ENCODE peak calls at places on chromosomes 11 and 22, in nine cellular contexts. U, M, R, Y, P, X, A, D and Q are unnamed samples.
A peak's percentile ranks its signal among the peaks of the same experiment; 100 is the strongest.

GRCh38 chr11:32792948-32793475 is 1.4 kb downstream of the CCDC73 start:
- DNase-seq in U (peak; percentile 9), M (peak; percentile 42), R (peak; percentile 28), Y (peak; percentile 64), P (peak; percentile 60), X (peak; percentile 31), A (peak; percentile 40), D (peak; percentile 27), Q (no peak)

GRCh38 chr11:124882339-124883071 is 15.2 kb downstream of the ROBO4 start:
- DNase-seq in U (no peak), M (no peak), R (peak; percentile 23), Y (peak; percentile 42), P (no peak), X (no peak), A (no peak), D (no peak), Q (no peak)

GRCh38 chr11:97684486-97685439 is 1295.0 kb downstream of the JRKL start:
- DNase-seq in U (no peak), M (no peak), R (peak; percentile 5), Y (no peak), P (no peak), X (no peak), A (no peak), D (no peak), Q (no peak)

GRCh38 chr11:5608778-5609177 is 12.3 kb downstream of the TRIM6 start:
- DNase-seq in U (no peak), M (no peak), R (no peak), Y (no peak), P (no peak), X (no peak), A (no peak), D (peak; percentile 16), Q (no peak)

GRCh38 chr11:19160839-19161238 is 40.9 kb downstream of the CSRP3 start:
- DNase-seq in U (no peak), M (peak; percentile 2), R (no peak), Y (no peak), P (no peak), X (peak; percentile 2), A (no peak), D (no peak), Q (no peak)

GRCh38 chr11:29518389-29519174 is 498.2 kb downstream of the KCNA4 start:
- DNase-seq in U (no peak), M (no peak), R (peak; percentile 11), Y (no peak), P (no peak), X (peak; percentile 26), A (no peak), D (no peak), Q (no peak)

GRCh38 chr11:87361891-87362290 is 324.2 kb downstream of the TMEM135 start:
- DNase-seq in U (no peak), M (no peak), R (no peak), Y (no peak), P (no peak), X (no peak), A (no peak), D (no peak), Q (no peak)

GRCh38 chr11:117315285-117316196 is 515 bp downstream of the BACE1 start:
- DNase-seq in U (no peak), M (no peak), R (no peak), Y (peak; percentile 13), P (no peak), X (peak; percentile 19), A (no peak), D (no peak), Q (no peak)

GRCh38 chr22:17929909-17930308 is 94.5 kb downstream of the MICAL3 start:
- DNase-seq in U (no peak), M (no peak), R (no peak), Y (no peak), P (no peak), X (no peak), A (no peak), D (no peak), Q (no peak)

GRCh38 chr11:35274909-35275807 is 136.2 kb downstream of the CD44 start:
- DNase-seq in U (no peak), M (peak; percentile 33), R (no peak), Y (peak; percentile 79), P (no peak), X (no peak), A (peak; percentile 61), D (no peak), Q (no peak)

GRCh38 chr11:86931965-86932332 is 23.2 kb downstream of the FZD4 start:
- DNase-seq in U (no peak), M (peak; percentile 57), R (peak; percentile 52), Y (peak; percentile 45), P (no peak), X (peak; percentile 66), A (no peak), D (peak; percentile 62), Q (no peak)

GRCh38 chr22:27802389-27803079 is 978 bp upstream of the MN1 start:
- DNase-seq in U (no peak), M (no peak), R (no peak), Y (peak; percentile 51), P (no peak), X (no peak), A (no peak), D (no peak), Q (no peak)

GRCh38 chr11:31974737-31975136 is 116.1 kb upstream of the RCN1 start:
- DNase-seq in U (no peak), M (peak; percentile 64), R (peak; percentile 67), Y (peak; percentile 23), P (no peak), X (no peak), A (no peak), D (peak; percentile 81), Q (no peak)

GRCh38 chr11:12172493-12173013 is 62.2 kb downstream of the MICAL2 start:
- DNase-seq in U (no peak), M (no peak), R (no peak), Y (no peak), P (no peak), X (no peak), A (no peak), D (no peak), Q (no peak)

GRCh38 chr11:133118563-133119303 is 413.6 kb downstream of the OPCML start:
- DNase-seq in U (no peak), M (no peak), R (no peak), Y (no peak), P (no peak), X (no peak), A (no peak), D (no peak), Q (no peak)

GRCh38 chr22:33111491-33111890 is 53.3 kb upstream of the SYN3 start:
- DNase-seq in U (no peak), M (no peak), R (no peak), Y (no peak), P (no peak), X (no peak), A (no peak), D (no peak), Q (peak; percentile 29)

GRCh38 chr22:17217179-17217578 is 2.1 kb downstream of the ADA2 start:
- DNase-seq in U (no peak), M (no peak), R (no peak), Y (no peak), P (no peak), X (no peak), A (no peak), D (no peak), Q (no peak)

GRCh38 chr22:24061124-24061684 is 50.1 kb downstream of the CABIN1 start:
- DNase-seq in U (no peak), M (no peak), R (no peak), Y (no peak), P (no peak), X (no peak), A (no peak), D (no peak), Q (no peak)

GRCh38 chr22:46050916-46051614 is 74.1 kb upstream of the WNT7B start:
- DNase-seq in U (no peak), M (no peak), R (no peak), Y (no peak), P (no peak), X (no peak), A (no peak), D (no peak), Q (no peak)

GRCh38 chr11:30196400-30197206 is 34.2 kb upstream of the FSHB start:
- DNase-seq in U (peak; percentile 53), M (peak; percentile 13), R (peak; percentile 51), Y (peak; percentile 83), P (peak; percentile 78), X (peak; percentile 53), A (no peak), D (peak; percentile 37), Q (peak; percentile 18)

GRCh38 chr11:117096140-117096972 is 1.9 kb downstream of the SIK3 start:
- DNase-seq in U (no peak), M (peak; percentile 24), R (no peak), Y (peak; percentile 34), P (no peak), X (no peak), A (no peak), D (no peak), Q (peak; percentile 71)

GRCh38 chr11:87280143-87280542 is 242.4 kb downstream of the TMEM135 start:
- DNase-seq in U (no peak), M (no peak), R (no peak), Y (no peak), P (no peak), X (no peak), A (no peak), D (no peak), Q (no peak)

GRCh38 chr11:75667831-75668507 is 869 bp downstream of the MAP6 start:
- DNase-seq in U (peak; percentile 77), M (peak; percentile 23), R (peak; percentile 26), Y (peak; percentile 87), P (peak; percentile 55), X (peak; percentile 7), A (peak; percentile 28), D (peak; percentile 35), Q (peak; percentile 58)

GRCh38 chr11:64250875-64251721 is at the start of gene PLCB3:
- DNase-seq in U (peak; percentile 38), M (peak; percentile 38), R (peak; percentile 29), Y (peak; percentile 78), P (peak; percentile 82), X (peak; percentile 53), A (no peak), D (no peak), Q (peak; percentile 55)

GRCh38 chr11:107044503-107044902 is 26.2 kb upstream of the GUCY1A2 start:
- DNase-seq in U (no peak), M (no peak), R (peak; percentile 51), Y (peak; percentile 28), P (no peak), X (no peak), A (no peak), D (no peak), Q (no peak)

GRCh38 chr11:83092488-83093384 is 21.0 kb upstream of the RAB30 start:
- DNase-seq in U (no peak), M (no peak), R (peak; percentile 41), Y (peak; percentile 67), P (no peak), X (peak; percentile 31), A (peak; percentile 10), D (peak; percentile 24), Q (no peak)

GRCh38 chr22:41920271-41920976 is 5.5 kb upstream of the SHISA8 start:
- DNase-seq in U (no peak), M (no peak), R (no peak), Y (no peak), P (peak; percentile 37), X (no peak), A (no peak), D (no peak), Q (peak; percentile 85)

GRCh38 chr22:42926034-42926433 is 69.0 kb upstream of the ARFGAP3 start:
- DNase-seq in U (no peak), M (no peak), R (no peak), Y (peak; percentile 19), P (no peak), X (peak; percentile 74), A (no peak), D (no peak), Q (no peak)

GRCh38 chr11:72066855-72067254 is 13.5 kb downstream of the NUMA1 start:
- DNase-seq in U (no peak), M (no peak), R (no peak), Y (no peak), P (no peak), X (no peak), A (no peak), D (no peak), Q (no peak)

GRCh38 chr22:41256254-41256897 is 15.6 kb upstream of the CHADL start:
- DNase-seq in U (no peak), M (peak; percentile 80), R (peak; percentile 87), Y (peak; percentile 59), P (no peak), X (peak; percentile 79), A (no peak), D (peak; percentile 80), Q (no peak)

GRCh38 chr22:25390297-25391240 is 171.1 kb downstream of the CRYBB2 start:
- DNase-seq in U (no peak), M (no peak), R (no peak), Y (no peak), P (no peak), X (no peak), A (no peak), D (no peak), Q (no peak)